ENCODE peak calls at places on chromosomes 3 and 15, in seven cellular contexts. G is H9, O is IMR-90, W is mesendoderm, I is H1, F is mesenchymal stem cell, L is trophoblast cell. K is an unnamed sample.

GRCh38 chr3:193693774-193694173 is 100.8 kb downstream of the OPA1 start:
- DNase-seq in G (no peak), O (no peak), W (no peak), I (no peak), F (no peak), L (no peak), K (no peak)

GRCh38 chr3:83035704-83036010 is 1274.2 kb upstream of the GBE1 start:
- DNase-seq in G (no peak), O (no peak), W (no peak), I (no peak), F (no peak), L (no peak), K (no peak)

GRCh38 chr3:12046406-12046805 is 42.2 kb downstream of the SYN2 start:
- DNase-seq in G (no peak), O (no peak), W (no peak), I (no peak), F (no peak), L (no peak), K (no peak)

GRCh38 chr3:191366675-191367074 is 36.3 kb upstream of the UTS2B start:
- DNase-seq in G (no peak), O (peak), W (peak), I (no peak), F (peak), L (no peak), K (no peak)

GRCh38 chr15:90660195-90660995 is 56.8 kb upstream of the BLM start:
- DNase-seq in G (peak), O (peak), W (peak), I (no peak), F (peak), L (peak), K (no peak)

GRCh38 chr15:39172380-39173281 is 408.2 kb upstream of the THBS1 start:
- DNase-seq in G (peak), O (peak), W (no peak), I (peak), F (peak), L (peak), K (no peak)

GRCh38 chr3:24951186-24951585 is 456.5 kb upstream of the THRB start:
- DNase-seq in G (no peak), O (no peak), W (no peak), I (no peak), F (no peak), L (no peak), K (no peak)

GRCh38 chr15:89442671-89443307 is 53.6 kb downstream of the RHCG start:
- DNase-seq in G (peak), O (peak), W (peak), I (peak), F (peak), L (peak), K (peak)

GRCh38 chr3:126132751-126133511 is 47.5 kb downstream of the ALDH1L1 start:
- DNase-seq in G (peak), O (peak), W (peak), I (peak), F (peak), L (no peak), K (no peak)

GRCh38 chr15:88274534-88275460 is 18.3 kb upstream of the NTRK3 start:
- DNase-seq in G (peak), O (peak), W (peak), I (peak), F (peak), L (peak), K (peak)

GRCh38 chr3:135059580-135059979 is 264.5 kb downstream of the EPHB1 start:
- DNase-seq in G (no peak), O (no peak), W (no peak), I (no peak), F (no peak), L (no peak), K (no peak)

GRCh38 chr15:42018306-42019224 is 2.3 kb downstream of the PLA2G4E start:
- DNase-seq in G (no peak), O (no peak), W (no peak), I (no peak), F (no peak), L (no peak), K (no peak)

GRCh38 chr3:11392689-11393114 is 120.5 kb downstream of the ATG7 start:
- DNase-seq in G (no peak), O (no peak), W (no peak), I (no peak), F (no peak), L (no peak), K (no peak)

GRCh38 chr3:183491923-183492848 is 63.3 kb downstream of the KLHL6 start:
- DNase-seq in G (peak), O (no peak), W (no peak), I (peak), F (no peak), L (no peak), K (no peak)

GRCh38 chr3:5010706-5011554 is 31.7 kb downstream of the BHLHE40 start:
- DNase-seq in G (no peak), O (peak), W (no peak), I (no peak), F (no peak), L (no peak), K (no peak)

GRCh38 chr3:149971403-149972075 is 844 bp upstream of the PFN2 start:
- DNase-seq in G (peak), O (peak), W (peak), I (peak), F (peak), L (peak), K (no peak)

GRCh38 chr15:76239786-76240185 is 71.5 kb downstream of the ETFA start:
- DNase-seq in G (no peak), O (peak), W (no peak), I (no peak), F (no peak), L (no peak), K (no peak)

GRCh38 chr3:37599186-37599585 is 262.5 kb upstream of the CTDSPL start:
- DNase-seq in G (no peak), O (no peak), W (no peak), I (no peak), F (no peak), L (no peak), K (no peak)

GRCh38 chr15:68396068-68396467 is 35.9 kb downstream of the ITGA11 start:
- DNase-seq in G (no peak), O (no peak), W (no peak), I (no peak), F (no peak), L (no peak), K (no peak)

GRCh38 chr15:25070357-25070963 is 115.7 kb downstream of the SNRPN start:
- DNase-seq in G (no peak), O (no peak), W (no peak), I (no peak), F (no peak), L (no peak), K (no peak)

GRCh38 chr3:123641084-123641462 is 56.2 kb upstream of the HACD2 start:
- DNase-seq in G (no peak), O (no peak), W (no peak), I (no peak), F (no peak), L (no peak), K (no peak)

GRCh38 chr3:186600896-186601295 is 12.0 kb upstream of the AHSG start:
- DNase-seq in G (no peak), O (no peak), W (no peak), I (no peak), F (no peak), L (no peak), K (no peak)

GRCh38 chr3:185807455-185808068 is 17.3 kb downstream of the IGF2BP2 start:
- DNase-seq in G (peak), O (peak), W (peak), I (no peak), F (peak), L (peak), K (no peak)

GRCh38 chr3:41164776-41165175 is 34.5 kb upstream of the CTNNB1 start:
- DNase-seq in G (no peak), O (no peak), W (no peak), I (no peak), F (peak), L (no peak), K (no peak)

GRCh38 chr3:62968128-62968527 is 92.9 kb upstream of the CADPS start:
- DNase-seq in G (no peak), O (no peak), W (no peak), I (no peak), F (no peak), L (no peak), K (no peak)

GRCh38 chr3:127061641-127062040 is 78.7 kb downstream of the PLXNA1 start:
- DNase-seq in G (peak), O (no peak), W (peak), I (no peak), F (no peak), L (no peak), K (no peak)

GRCh38 chr3:45994661-45995369 is 809 bp downstream of the FYCO1 start:
- DNase-seq in G (peak), O (no peak), W (peak), I (peak), F (no peak), L (no peak), K (no peak)

GRCh38 chr15:99485153-99485947 is 80.4 kb upstream of the MEF2A start:
- DNase-seq in G (no peak), O (no peak), W (peak), I (no peak), F (no peak), L (no peak), K (no peak)

GRCh38 chr3:193301441-193301840 is 60.4 kb downstream of the PLAAT1 start:
- DNase-seq in G (no peak), O (no peak), W (peak), I (no peak), F (no peak), L (no peak), K (no peak)

GRCh38 chr3:113097821-113098516 is 107.2 kb downstream of the GTPBP8 start:
- DNase-seq in G (no peak), O (peak), W (no peak), I (no peak), F (peak), L (peak), K (no peak)

GRCh38 chr3:181274025-181274424 is 284.5 kb upstream of the DNAJC19 start:
- DNase-seq in G (no peak), O (no peak), W (no peak), I (no peak), F (no peak), L (no peak), K (no peak)

GRCh38 chr3:49199900-49200281 is 28.5 kb downstream of the KLHDC8B start:
- DNase-seq in G (no peak), O (no peak), W (no peak), I (no peak), F (no peak), L (no peak), K (no peak)

GRCh38 chr15:98904466-98905048 is 103.0 kb downstream of the PGPEP1L start:
- DNase-seq in G (peak), O (peak), W (peak), I (no peak), F (peak), L (peak), K (no peak)

GRCh38 chr3:97105989-97106651 is 291.7 kb downstream of the EPHA6 start:
- DNase-seq in G (no peak), O (no peak), W (no peak), I (no peak), F (no peak), L (no peak), K (no peak)

GRCh38 chr3:97106652-97106989 is 292.2 kb downstream of the EPHA6 start:
- DNase-seq in G (no peak), O (no peak), W (peak), I (no peak), F (no peak), L (no peak), K (no peak)

GRCh38 chr3:97108136-97108535 is 293.7 kb downstream of the EPHA6 start:
- DNase-seq in G (no peak), O (no peak), W (no peak), I (no peak), F (no peak), L (no peak), K (no peak)

GRCh38 chr3:97111237-97111636 is 296.8 kb downstream of the EPHA6 start:
- DNase-seq in G (no peak), O (no peak), W (no peak), I (no peak), F (no peak), L (no peak), K (no peak)
- H3K18ac ChIP-seq in G (no peak), O (no peak), W (no peak), I (no peak), F (no peak), L (no peak), K (no peak)

DNA sequence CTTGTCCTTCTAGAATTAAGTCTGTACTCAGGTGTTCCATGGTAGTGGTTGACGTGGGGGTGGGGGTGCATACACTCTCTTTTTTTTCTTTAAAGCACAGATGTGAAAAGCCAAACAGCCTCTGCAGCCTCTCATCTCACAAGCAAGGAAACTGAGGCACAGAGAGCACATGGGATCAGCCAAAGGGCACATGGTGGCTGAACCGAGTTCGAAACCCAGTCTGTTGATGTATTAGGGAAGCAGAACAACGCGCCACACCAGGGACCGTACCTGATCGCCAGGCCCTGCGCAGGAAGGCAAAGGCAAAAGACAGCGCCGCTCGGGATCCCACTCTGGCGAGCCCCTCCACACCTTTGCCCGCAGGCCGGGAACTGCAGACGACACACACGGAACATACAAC is 47.3 kb downstream of the HERC2 start:
- DNase-seq in G (no peak), O (no peak), W (no peak), I (no peak), F (no peak), L (no peak), K (no peak)
- H3K18ac ChIP-seq in G (no peak), O (no peak), W (no peak), I (no peak), F (no peak), L (no peak), K (no peak)

DNA sequence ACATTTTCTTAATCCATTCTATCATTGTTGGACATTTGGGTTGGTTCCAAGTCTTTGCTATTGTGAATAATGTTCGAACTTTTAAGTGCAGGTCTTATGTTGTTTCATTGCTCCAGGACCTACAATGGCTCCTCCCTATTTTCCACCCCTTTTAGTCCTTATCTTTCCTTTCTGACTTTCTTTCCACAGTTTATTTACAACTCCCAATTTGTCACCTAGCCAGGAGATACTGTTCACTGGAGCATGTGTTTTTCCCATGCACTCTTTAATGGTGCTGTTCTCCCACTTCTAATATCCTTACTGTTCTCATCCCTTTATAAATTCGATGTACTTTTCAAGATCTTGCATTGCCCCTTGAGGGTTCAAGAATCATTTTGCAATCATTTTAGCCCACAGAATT is 290.0 kb downstream of the WDR72 start:
- DNase-seq in G (no peak), O (no peak), W (no peak), I (no peak), F (no peak), L (no peak), K (no peak)
- H3K18ac ChIP-seq in G (no peak), O (no peak), W (no peak), I (no peak), F (no peak), L (no peak), K (no peak)

GRCh38 chr3:198112031-198112430 is 152.0 kb downstream of the LMLN start:
- DNase-seq in G (no peak), O (no peak), W (no peak), I (no peak), F (no peak), L (no peak), K (no peak)

GRCh38 chr3:198108756-198109155 is 148.7 kb downstream of the LMLN start:
- DNase-seq in G (no peak), O (no peak), W (no peak), I (no peak), F (no peak), L (no peak), K (no peak)

GRCh38 chr3:198107840-198108734 is 148.1 kb downstream of the LMLN start:
- DNase-seq in G (no peak), O (peak), W (peak), I (no peak), F (no peak), L (no peak), K (no peak)

GRCh38 chr3:198113219-198114053 is 153.4 kb downstream of the LMLN start:
- DNase-seq in G (peak), O (no peak), W (peak), I (peak), F (peak), L (no peak), K (no peak)

DNA sequence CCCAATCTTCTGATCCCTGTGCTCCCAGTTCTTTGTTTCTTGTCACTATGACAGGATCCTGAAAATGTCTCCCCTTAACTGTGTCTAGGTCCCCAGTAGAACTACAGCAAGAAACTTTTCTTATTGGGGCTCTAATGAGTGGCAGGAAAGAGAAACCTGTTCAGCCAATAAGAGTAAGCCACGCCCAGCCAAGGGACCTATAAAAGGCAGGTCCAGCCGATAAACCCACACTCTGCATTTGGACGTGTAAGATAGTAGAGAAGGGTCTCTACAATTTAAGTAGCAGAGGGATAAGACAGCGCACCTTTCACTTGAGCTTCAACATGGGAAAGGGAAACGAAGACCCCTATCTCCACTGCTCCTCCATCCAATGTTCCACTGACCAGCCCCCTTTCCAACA is 149.9 kb downstream of the LMLN start:
- DNase-seq in G (no peak), O (no peak), W (no peak), I (no peak), F (no peak), L (no peak), K (no peak)
- H3K18ac ChIP-seq in G (no peak), O (no peak), W (no peak), I (no peak), F (no peak), L (no peak), K (no peak)

GRCh38 chr3:23791678-23792077 is 14.1 kb upstream of the UBE2E1 start:
- DNase-seq in G (no peak), O (no peak), W (no peak), I (no peak), F (no peak), L (no peak), K (no peak)
- H3K18ac ChIP-seq in G (no peak), O (no peak), W (no peak), I (no peak), F (no peak), L (no peak), K (no peak)

GRCh38 chr3:97820780-97821179 is 1.0 kb upstream of the CRYBG3 start:
- DNase-seq in G (no peak), O (no peak), W (no peak), I (no peak), F (no peak), L (no peak), K (no peak)
- H3K18ac ChIP-seq in G (no peak), O (no peak), W (no peak), I (no peak), F (no peak), L (no peak), K (no peak)

DNA sequence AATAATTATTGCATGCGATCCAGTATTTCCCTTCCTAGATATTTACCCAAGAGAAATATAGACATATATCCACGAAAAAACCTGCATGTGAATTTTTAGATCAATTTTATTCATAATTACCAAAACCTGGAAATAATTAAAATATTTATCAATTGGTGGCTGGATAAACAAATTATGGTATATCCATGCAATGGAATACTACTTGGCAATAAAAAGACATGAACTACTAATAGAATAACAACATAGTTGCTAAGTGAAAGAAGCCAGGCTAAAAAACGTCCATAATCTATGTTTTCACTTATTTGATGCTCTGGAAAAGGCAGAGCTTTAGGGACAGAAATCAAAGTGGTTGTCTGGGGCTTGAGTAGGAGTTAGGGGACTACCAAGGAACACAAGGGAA is 20.7 kb downstream of the TEX9 start:
- DNase-seq in G (no peak), O (no peak), W (no peak), I (no peak), F (no peak), L (no peak), K (no peak)
- H3K18ac ChIP-seq in G (no peak), O (no peak), W (no peak), I (no peak), F (no peak), L (no peak), K (no peak)

GRCh38 chr3:173003471-173003870 is 137.6 kb downstream of the SPATA16 start:
- DNase-seq in G (no peak), O (no peak), W (no peak), I (no peak), F (no peak), L (no peak), K (no peak)
- H3K18ac ChIP-seq in G (no peak), O (no peak), W (no peak), I (no peak), F (no peak), L (no peak), K (no peak)

DNA sequence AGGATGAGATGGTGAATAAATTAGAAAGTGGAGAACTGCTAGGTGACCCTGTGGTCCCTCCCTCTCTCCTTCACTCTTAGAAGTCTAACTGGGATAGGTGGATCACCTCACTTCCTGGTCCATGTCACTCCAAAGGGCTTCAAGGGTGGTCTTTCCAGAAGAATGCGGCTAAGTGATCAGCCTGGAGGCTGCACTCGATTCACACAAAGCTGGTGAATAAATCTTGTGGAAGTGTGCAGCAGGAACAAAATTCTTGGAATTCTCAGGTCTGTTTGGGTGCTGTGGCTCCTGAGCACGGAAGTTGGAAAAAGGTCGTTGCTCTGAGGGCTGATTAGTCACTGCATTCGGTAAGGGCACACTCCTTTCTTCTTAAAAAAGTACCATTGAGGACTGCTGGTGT is 46.3 kb downstream of the GASK1A start:
- DNase-seq in G (no peak), O (no peak), W (peak), I (no peak), F (no peak), L (no peak), K (peak)
- H3K18ac ChIP-seq in G (peak), O (no peak), W (no peak), I (no peak), F (no peak), L (no peak), K (no peak)